ENCODE peak calls at places on chromosomes 1 and 21, in eight cellular contexts. One of them, this sample, is unnamed.

GRCh38 chr1:91092503-91092902 is 70.7 kb upstream of the ZNF644 start:
- DNase-seq in neuronal stem cell: peak
- DNase-seq in NB4: no peak
- DNase-seq in T-cell: no peak
- DNase-seq in CD8-positive, alpha-beta memory T cell: no peak
- DNase-seq in stimulated activated naive CD8-positive, alpha-beta T cell treated with anti-CD3 and anti-CD28 coated beads, Interleukin-15, Interleukin-2, amounts not matched to agents 100 U/mL and 50 U/mL, for 24 hours: no peak
- DNase-seq in activated T-cell treated with anti-CD3 and anti-CD28 coated beads for 1 hour: no peak
- DNase-seq in activated CD4-positive, alpha-beta T cell treated with anti-CD3 and anti-CD28 coated beads, Interleukin-2, amount 50 U/mL, for 1 hour: no peak
- DNase-seq in this sample: no peak

GRCh38 chr1:209674957-209675566 is at the start of gene G0S2:
- DNase-seq in neuronal stem cell: peak
- DNase-seq in NB4: peak
- DNase-seq in T-cell: no peak
- DNase-seq in CD8-positive, alpha-beta memory T cell: no peak
- DNase-seq in stimulated activated naive CD8-positive, alpha-beta T cell treated with anti-CD3 and anti-CD28 coated beads, Interleukin-15, Interleukin-2, amounts not matched to agents 100 U/mL and 50 U/mL, for 24 hours: peak
- DNase-seq in activated T-cell treated with anti-CD3 and anti-CD28 coated beads for 1 hour: no peak
- DNase-seq in activated CD4-positive, alpha-beta T cell treated with anti-CD3 and anti-CD28 coated beads, Interleukin-2, amount 50 U/mL, for 1 hour: peak
- DNase-seq in this sample: no peak

GRCh38 chr21:14545906-14546480 is at the start of gene SAMSN1:
- DNase-seq in neuronal stem cell: no peak
- DNase-seq in NB4: peak
- DNase-seq in T-cell: peak
- DNase-seq in CD8-positive, alpha-beta memory T cell: peak
- DNase-seq in stimulated activated naive CD8-positive, alpha-beta T cell treated with anti-CD3 and anti-CD28 coated beads, Interleukin-15, Interleukin-2, amounts not matched to agents 100 U/mL and 50 U/mL, for 24 hours: peak
- DNase-seq in activated T-cell treated with anti-CD3 and anti-CD28 coated beads for 1 hour: peak
- DNase-seq in activated CD4-positive, alpha-beta T cell treated with anti-CD3 and anti-CD28 coated beads, Interleukin-2, amount 50 U/mL, for 1 hour: peak
- DNase-seq in this sample: peak

GRCh38 chr1:10823000-10823401 is 26.6 kb upstream of the CASZ1 start:
- DNase-seq in neuronal stem cell: no peak
- DNase-seq in NB4: no peak
- DNase-seq in T-cell: no peak
- DNase-seq in CD8-positive, alpha-beta memory T cell: no peak
- DNase-seq in stimulated activated naive CD8-positive, alpha-beta T cell treated with anti-CD3 and anti-CD28 coated beads, Interleukin-15, Interleukin-2, amounts not matched to agents 100 U/mL and 50 U/mL, for 24 hours: no peak
- DNase-seq in activated T-cell treated with anti-CD3 and anti-CD28 coated beads for 1 hour: no peak
- DNase-seq in activated CD4-positive, alpha-beta T cell treated with anti-CD3 and anti-CD28 coated beads, Interleukin-2, amount 50 U/mL, for 1 hour: no peak
- DNase-seq in this sample: no peak

GRCh38 chr1:62539028-62539447 is 58.3 kb upstream of the ANGPTL3 start:
- DNase-seq in neuronal stem cell: no peak
- DNase-seq in NB4: no peak
- DNase-seq in T-cell: no peak
- DNase-seq in CD8-positive, alpha-beta memory T cell: no peak
- DNase-seq in stimulated activated naive CD8-positive, alpha-beta T cell treated with anti-CD3 and anti-CD28 coated beads, Interleukin-15, Interleukin-2, amounts not matched to agents 100 U/mL and 50 U/mL, for 24 hours: no peak
- DNase-seq in activated T-cell treated with anti-CD3 and anti-CD28 coated beads for 1 hour: no peak
- DNase-seq in activated CD4-positive, alpha-beta T cell treated with anti-CD3 and anti-CD28 coated beads, Interleukin-2, amount 50 U/mL, for 1 hour: no peak
- DNase-seq in this sample: no peak

GRCh38 chr1:215507119-215507518 is 60.0 kb upstream of the KCTD3 start:
- DNase-seq in neuronal stem cell: no peak
- DNase-seq in NB4: no peak
- DNase-seq in T-cell: no peak
- DNase-seq in CD8-positive, alpha-beta memory T cell: no peak
- DNase-seq in stimulated activated naive CD8-positive, alpha-beta T cell treated with anti-CD3 and anti-CD28 coated beads, Interleukin-15, Interleukin-2, amounts not matched to agents 100 U/mL and 50 U/mL, for 24 hours: no peak
- DNase-seq in activated T-cell treated with anti-CD3 and anti-CD28 coated beads for 1 hour: no peak
- DNase-seq in activated CD4-positive, alpha-beta T cell treated with anti-CD3 and anti-CD28 coated beads, Interleukin-2, amount 50 U/mL, for 1 hour: no peak
- DNase-seq in this sample: no peak

GRCh38 chr1:153386500-153386901 is 4.4 kb downstream of the S100A8 start:
- DNase-seq in neuronal stem cell: no peak
- DNase-seq in NB4: peak
- DNase-seq in T-cell: no peak
- DNase-seq in CD8-positive, alpha-beta memory T cell: no peak
- DNase-seq in stimulated activated naive CD8-positive, alpha-beta T cell treated with anti-CD3 and anti-CD28 coated beads, Interleukin-15, Interleukin-2, amounts not matched to agents 100 U/mL and 50 U/mL, for 24 hours: no peak
- DNase-seq in activated T-cell treated with anti-CD3 and anti-CD28 coated beads for 1 hour: no peak
- DNase-seq in activated CD4-positive, alpha-beta T cell treated with anti-CD3 and anti-CD28 coated beads, Interleukin-2, amount 50 U/mL, for 1 hour: no peak
- DNase-seq in this sample: peak

GRCh38 chr21:25283720-25284119 is 323.6 kb downstream of the MRPL39 start:
- DNase-seq in neuronal stem cell: peak
- DNase-seq in NB4: peak
- DNase-seq in T-cell: no peak
- DNase-seq in CD8-positive, alpha-beta memory T cell: no peak
- DNase-seq in stimulated activated naive CD8-positive, alpha-beta T cell treated with anti-CD3 and anti-CD28 coated beads, Interleukin-15, Interleukin-2, amounts not matched to agents 100 U/mL and 50 U/mL, for 24 hours: no peak
- DNase-seq in activated T-cell treated with anti-CD3 and anti-CD28 coated beads for 1 hour: no peak
- DNase-seq in activated CD4-positive, alpha-beta T cell treated with anti-CD3 and anti-CD28 coated beads, Interleukin-2, amount 50 U/mL, for 1 hour: no peak
- DNase-seq in this sample: no peak

GRCh38 chr1:5564578-5565257 is 427.5 kb downstream of the NPHP4 start:
- DNase-seq in neuronal stem cell: no peak
- DNase-seq in NB4: no peak
- DNase-seq in T-cell: no peak
- DNase-seq in CD8-positive, alpha-beta memory T cell: no peak
- DNase-seq in stimulated activated naive CD8-positive, alpha-beta T cell treated with anti-CD3 and anti-CD28 coated beads, Interleukin-15, Interleukin-2, amounts not matched to agents 100 U/mL and 50 U/mL, for 24 hours: no peak
- DNase-seq in activated T-cell treated with anti-CD3 and anti-CD28 coated beads for 1 hour: no peak
- DNase-seq in activated CD4-positive, alpha-beta T cell treated with anti-CD3 and anti-CD28 coated beads, Interleukin-2, amount 50 U/mL, for 1 hour: no peak
- DNase-seq in this sample: no peak

GRCh38 chr1:92792340-92792782 is 7.5 kb upstream of the EVI5 start:
- DNase-seq in neuronal stem cell: peak
- DNase-seq in NB4: no peak
- DNase-seq in T-cell: no peak
- DNase-seq in CD8-positive, alpha-beta memory T cell: no peak
- DNase-seq in stimulated activated naive CD8-positive, alpha-beta T cell treated with anti-CD3 and anti-CD28 coated beads, Interleukin-15, Interleukin-2, amounts not matched to agents 100 U/mL and 50 U/mL, for 24 hours: no peak
- DNase-seq in activated T-cell treated with anti-CD3 and anti-CD28 coated beads for 1 hour: no peak
- DNase-seq in activated CD4-positive, alpha-beta T cell treated with anti-CD3 and anti-CD28 coated beads, Interleukin-2, amount 50 U/mL, for 1 hour: no peak
- DNase-seq in this sample: no peak

GRCh38 chr1:57874426-57874825 is 450.6 kb upstream of the DAB1 start:
- DNase-seq in neuronal stem cell: no peak
- DNase-seq in NB4: no peak
- DNase-seq in T-cell: no peak
- DNase-seq in CD8-positive, alpha-beta memory T cell: no peak
- DNase-seq in stimulated activated naive CD8-positive, alpha-beta T cell treated with anti-CD3 and anti-CD28 coated beads, Interleukin-15, Interleukin-2, amounts not matched to agents 100 U/mL and 50 U/mL, for 24 hours: no peak
- DNase-seq in activated T-cell treated with anti-CD3 and anti-CD28 coated beads for 1 hour: no peak
- DNase-seq in activated CD4-positive, alpha-beta T cell treated with anti-CD3 and anti-CD28 coated beads, Interleukin-2, amount 50 U/mL, for 1 hour: no peak
- DNase-seq in this sample: no peak

GRCh38 chr1:16033101-16033632 is 10.4 kb upstream of the CLCNKB start:
- DNase-seq in neuronal stem cell: no peak
- DNase-seq in NB4: no peak
- DNase-seq in T-cell: no peak
- DNase-seq in CD8-positive, alpha-beta memory T cell: no peak
- DNase-seq in stimulated activated naive CD8-positive, alpha-beta T cell treated with anti-CD3 and anti-CD28 coated beads, Interleukin-15, Interleukin-2, amounts not matched to agents 100 U/mL and 50 U/mL, for 24 hours: no peak
- DNase-seq in activated T-cell treated with anti-CD3 and anti-CD28 coated beads for 1 hour: no peak
- DNase-seq in activated CD4-positive, alpha-beta T cell treated with anti-CD3 and anti-CD28 coated beads, Interleukin-2, amount 50 U/mL, for 1 hour: no peak
- DNase-seq in this sample: no peak

GRCh38 chr1:222798111-222798510 is 16.7 kb upstream of the DISP1 start:
- DNase-seq in neuronal stem cell: no peak
- DNase-seq in NB4: no peak
- DNase-seq in T-cell: no peak
- DNase-seq in CD8-positive, alpha-beta memory T cell: no peak
- DNase-seq in stimulated activated naive CD8-positive, alpha-beta T cell treated with anti-CD3 and anti-CD28 coated beads, Interleukin-15, Interleukin-2, amounts not matched to agents 100 U/mL and 50 U/mL, for 24 hours: no peak
- DNase-seq in activated T-cell treated with anti-CD3 and anti-CD28 coated beads for 1 hour: no peak
- DNase-seq in activated CD4-positive, alpha-beta T cell treated with anti-CD3 and anti-CD28 coated beads, Interleukin-2, amount 50 U/mL, for 1 hour: no peak
- DNase-seq in this sample: no peak

GRCh38 chr21:43193651-43194302 is 25.0 kb downstream of the CRYAA start:
- DNase-seq in neuronal stem cell: no peak
- DNase-seq in NB4: peak
- DNase-seq in T-cell: no peak
- DNase-seq in CD8-positive, alpha-beta memory T cell: no peak
- DNase-seq in stimulated activated naive CD8-positive, alpha-beta T cell treated with anti-CD3 and anti-CD28 coated beads, Interleukin-15, Interleukin-2, amounts not matched to agents 100 U/mL and 50 U/mL, for 24 hours: no peak
- DNase-seq in activated T-cell treated with anti-CD3 and anti-CD28 coated beads for 1 hour: no peak
- DNase-seq in activated CD4-positive, alpha-beta T cell treated with anti-CD3 and anti-CD28 coated beads, Interleukin-2, amount 50 U/mL, for 1 hour: no peak
- DNase-seq in this sample: no peak

GRCh38 chr21:31903896-31904295 is 31.1 kb downstream of the HUNK start:
- DNase-seq in neuronal stem cell: no peak
- DNase-seq in NB4: no peak
- DNase-seq in T-cell: no peak
- DNase-seq in CD8-positive, alpha-beta memory T cell: no peak
- DNase-seq in stimulated activated naive CD8-positive, alpha-beta T cell treated with anti-CD3 and anti-CD28 coated beads, Interleukin-15, Interleukin-2, amounts not matched to agents 100 U/mL and 50 U/mL, for 24 hours: no peak
- DNase-seq in activated T-cell treated with anti-CD3 and anti-CD28 coated beads for 1 hour: no peak
- DNase-seq in activated CD4-positive, alpha-beta T cell treated with anti-CD3 and anti-CD28 coated beads, Interleukin-2, amount 50 U/mL, for 1 hour: no peak
- DNase-seq in this sample: no peak

GRCh38 chr1:185406006-185406974 is 89.2 kb upstream of the IVNS1ABP start:
- DNase-seq in neuronal stem cell: no peak
- DNase-seq in NB4: no peak
- DNase-seq in T-cell: no peak
- DNase-seq in CD8-positive, alpha-beta memory T cell: no peak
- DNase-seq in stimulated activated naive CD8-positive, alpha-beta T cell treated with anti-CD3 and anti-CD28 coated beads, Interleukin-15, Interleukin-2, amounts not matched to agents 100 U/mL and 50 U/mL, for 24 hours: no peak
- DNase-seq in activated T-cell treated with anti-CD3 and anti-CD28 coated beads for 1 hour: no peak
- DNase-seq in activated CD4-positive, alpha-beta T cell treated with anti-CD3 and anti-CD28 coated beads, Interleukin-2, amount 50 U/mL, for 1 hour: no peak
- DNase-seq in this sample: no peak

GRCh38 chr1:15328785-15329480 is 80.8 kb upstream of the EFHD2 start:
- DNase-seq in neuronal stem cell: no peak
- DNase-seq in NB4: no peak
- DNase-seq in T-cell: no peak
- DNase-seq in CD8-positive, alpha-beta memory T cell: no peak
- DNase-seq in stimulated activated naive CD8-positive, alpha-beta T cell treated with anti-CD3 and anti-CD28 coated beads, Interleukin-15, Interleukin-2, amounts not matched to agents 100 U/mL and 50 U/mL, for 24 hours: no peak
- DNase-seq in activated T-cell treated with anti-CD3 and anti-CD28 coated beads for 1 hour: no peak
- DNase-seq in activated CD4-positive, alpha-beta T cell treated with anti-CD3 and anti-CD28 coated beads, Interleukin-2, amount 50 U/mL, for 1 hour: no peak
- DNase-seq in this sample: peak

GRCh38 chr1:60563777-60564176 is 490.2 kb upstream of the C1orf87 start:
- DNase-seq in neuronal stem cell: no peak
- DNase-seq in NB4: no peak
- DNase-seq in T-cell: no peak
- DNase-seq in CD8-positive, alpha-beta memory T cell: no peak
- DNase-seq in stimulated activated naive CD8-positive, alpha-beta T cell treated with anti-CD3 and anti-CD28 coated beads, Interleukin-15, Interleukin-2, amounts not matched to agents 100 U/mL and 50 U/mL, for 24 hours: no peak
- DNase-seq in activated T-cell treated with anti-CD3 and anti-CD28 coated beads for 1 hour: no peak
- DNase-seq in activated CD4-positive, alpha-beta T cell treated with anti-CD3 and anti-CD28 coated beads, Interleukin-2, amount 50 U/mL, for 1 hour: no peak
- DNase-seq in this sample: no peak

GRCh38 chr1:41492341-41492848 is 7.9 kb upstream of the EDN2 start:
- DNase-seq in neuronal stem cell: no peak
- DNase-seq in NB4: peak
- DNase-seq in T-cell: no peak
- DNase-seq in CD8-positive, alpha-beta memory T cell: no peak
- DNase-seq in stimulated activated naive CD8-positive, alpha-beta T cell treated with anti-CD3 and anti-CD28 coated beads, Interleukin-15, Interleukin-2, amounts not matched to agents 100 U/mL and 50 U/mL, for 24 hours: peak
- DNase-seq in activated T-cell treated with anti-CD3 and anti-CD28 coated beads for 1 hour: peak
- DNase-seq in activated CD4-positive, alpha-beta T cell treated with anti-CD3 and anti-CD28 coated beads, Interleukin-2, amount 50 U/mL, for 1 hour: peak
- DNase-seq in this sample: peak

GRCh38 chr21:39078322-39079065 is 104.8 kb downstream of the PSMG1 start:
- DNase-seq in neuronal stem cell: no peak
- DNase-seq in NB4: no peak
- DNase-seq in T-cell: no peak
- DNase-seq in CD8-positive, alpha-beta memory T cell: no peak
- DNase-seq in stimulated activated naive CD8-positive, alpha-beta T cell treated with anti-CD3 and anti-CD28 coated beads, Interleukin-15, Interleukin-2, amounts not matched to agents 100 U/mL and 50 U/mL, for 24 hours: no peak
- DNase-seq in activated T-cell treated with anti-CD3 and anti-CD28 coated beads for 1 hour: no peak
- DNase-seq in activated CD4-positive, alpha-beta T cell treated with anti-CD3 and anti-CD28 coated beads, Interleukin-2, amount 50 U/mL, for 1 hour: no peak
- DNase-seq in this sample: no peak

GRCh38 chr1:179805291-179806195 is 62.5 kb downstream of the FAM163A start:
- DNase-seq in neuronal stem cell: no peak
- DNase-seq in NB4: peak
- DNase-seq in T-cell: no peak
- DNase-seq in CD8-positive, alpha-beta memory T cell: no peak
- DNase-seq in stimulated activated naive CD8-positive, alpha-beta T cell treated with anti-CD3 and anti-CD28 coated beads, Interleukin-15, Interleukin-2, amounts not matched to agents 100 U/mL and 50 U/mL, for 24 hours: no peak
- DNase-seq in activated T-cell treated with anti-CD3 and anti-CD28 coated beads for 1 hour: no peak
- DNase-seq in activated CD4-positive, alpha-beta T cell treated with anti-CD3 and anti-CD28 coated beads, Interleukin-2, amount 50 U/mL, for 1 hour: no peak
- DNase-seq in this sample: no peak

GRCh38 chr1:3978928-3979325 is 78.9 kb upstream of the C1orf174 start:
- DNase-seq in neuronal stem cell: no peak
- DNase-seq in NB4: no peak
- DNase-seq in T-cell: no peak
- DNase-seq in CD8-positive, alpha-beta memory T cell: no peak
- DNase-seq in stimulated activated naive CD8-positive, alpha-beta T cell treated with anti-CD3 and anti-CD28 coated beads, Interleukin-15, Interleukin-2, amounts not matched to agents 100 U/mL and 50 U/mL, for 24 hours: no peak
- DNase-seq in activated T-cell treated with anti-CD3 and anti-CD28 coated beads for 1 hour: no peak
- DNase-seq in activated CD4-positive, alpha-beta T cell treated with anti-CD3 and anti-CD28 coated beads, Interleukin-2, amount 50 U/mL, for 1 hour: no peak
- DNase-seq in this sample: no peak

GRCh38 chr1:153566414-153567371 is 1.0 kb upstream of the S100A2 start:
- DNase-seq in neuronal stem cell: peak
- DNase-seq in NB4: peak
- DNase-seq in T-cell: peak
- DNase-seq in CD8-positive, alpha-beta memory T cell: peak
- DNase-seq in stimulated activated naive CD8-positive, alpha-beta T cell treated with anti-CD3 and anti-CD28 coated beads, Interleukin-15, Interleukin-2, amounts not matched to agents 100 U/mL and 50 U/mL, for 24 hours: peak
- DNase-seq in activated T-cell treated with anti-CD3 and anti-CD28 coated beads for 1 hour: peak
- DNase-seq in activated CD4-positive, alpha-beta T cell treated with anti-CD3 and anti-CD28 coated beads, Interleukin-2, amount 50 U/mL, for 1 hour: peak
- DNase-seq in this sample: peak

GRCh38 chr1:43481481-43481880 is 27.8 kb upstream of the HYI start:
- DNase-seq in neuronal stem cell: no peak
- DNase-seq in NB4: no peak
- DNase-seq in T-cell: no peak
- DNase-seq in CD8-positive, alpha-beta memory T cell: no peak
- DNase-seq in stimulated activated naive CD8-positive, alpha-beta T cell treated with anti-CD3 and anti-CD28 coated beads, Interleukin-15, Interleukin-2, amounts not matched to agents 100 U/mL and 50 U/mL, for 24 hours: no peak
- DNase-seq in activated T-cell treated with anti-CD3 and anti-CD28 coated beads for 1 hour: no peak
- DNase-seq in activated CD4-positive, alpha-beta T cell treated with anti-CD3 and anti-CD28 coated beads, Interleukin-2, amount 50 U/mL, for 1 hour: no peak
- DNase-seq in this sample: no peak

GRCh38 chr1:169018751-169019150 is 87.7 kb upstream of the ATP1B1 start:
- DNase-seq in neuronal stem cell: no peak
- DNase-seq in NB4: no peak
- DNase-seq in T-cell: no peak
- DNase-seq in CD8-positive, alpha-beta memory T cell: no peak
- DNase-seq in stimulated activated naive CD8-positive, alpha-beta T cell treated with anti-CD3 and anti-CD28 coated beads, Interleukin-15, Interleukin-2, amounts not matched to agents 100 U/mL and 50 U/mL, for 24 hours: no peak
- DNase-seq in activated T-cell treated with anti-CD3 and anti-CD28 coated beads for 1 hour: no peak
- DNase-seq in activated CD4-positive, alpha-beta T cell treated with anti-CD3 and anti-CD28 coated beads, Interleukin-2, amount 50 U/mL, for 1 hour: no peak
- DNase-seq in this sample: no peak

GRCh38 chr1:186491351-186491750 is 30.4 kb upstream of the PDC start:
- DNase-seq in neuronal stem cell: no peak
- DNase-seq in NB4: no peak
- DNase-seq in T-cell: no peak
- DNase-seq in CD8-positive, alpha-beta memory T cell: no peak
- DNase-seq in stimulated activated naive CD8-positive, alpha-beta T cell treated with anti-CD3 and anti-CD28 coated beads, Interleukin-15, Interleukin-2, amounts not matched to agents 100 U/mL and 50 U/mL, for 24 hours: no peak
- DNase-seq in activated T-cell treated with anti-CD3 and anti-CD28 coated beads for 1 hour: no peak
- DNase-seq in activated CD4-positive, alpha-beta T cell treated with anti-CD3 and anti-CD28 coated beads, Interleukin-2, amount 50 U/mL, for 1 hour: no peak
- DNase-seq in this sample: no peak

GRCh38 chr1:63817152-63817667 is 43.4 kb downstream of the ROR1 start:
- DNase-seq in neuronal stem cell: no peak
- DNase-seq in NB4: no peak
- DNase-seq in T-cell: no peak
- DNase-seq in CD8-positive, alpha-beta memory T cell: no peak
- DNase-seq in stimulated activated naive CD8-positive, alpha-beta T cell treated with anti-CD3 and anti-CD28 coated beads, Interleukin-15, Interleukin-2, amounts not matched to agents 100 U/mL and 50 U/mL, for 24 hours: no peak
- DNase-seq in activated T-cell treated with anti-CD3 and anti-CD28 coated beads for 1 hour: no peak
- DNase-seq in activated CD4-positive, alpha-beta T cell treated with anti-CD3 and anti-CD28 coated beads, Interleukin-2, amount 50 U/mL, for 1 hour: no peak
- DNase-seq in this sample: no peak

GRCh38 chr1:64295566-64295965 is 92.1 kb downstream of the UBE2U start:
- DNase-seq in neuronal stem cell: no peak
- DNase-seq in NB4: no peak
- DNase-seq in T-cell: no peak
- DNase-seq in CD8-positive, alpha-beta memory T cell: no peak
- DNase-seq in stimulated activated naive CD8-positive, alpha-beta T cell treated with anti-CD3 and anti-CD28 coated beads, Interleukin-15, Interleukin-2, amounts not matched to agents 100 U/mL and 50 U/mL, for 24 hours: no peak
- DNase-seq in activated T-cell treated with anti-CD3 and anti-CD28 coated beads for 1 hour: no peak
- DNase-seq in activated CD4-positive, alpha-beta T cell treated with anti-CD3 and anti-CD28 coated beads, Interleukin-2, amount 50 U/mL, for 1 hour: no peak
- DNase-seq in this sample: no peak

GRCh38 chr1:66492424-66492823 is 41.5 kb upstream of the SGIP1 start:
- DNase-seq in neuronal stem cell: no peak
- DNase-seq in NB4: no peak
- DNase-seq in T-cell: no peak
- DNase-seq in CD8-positive, alpha-beta memory T cell: no peak
- DNase-seq in stimulated activated naive CD8-positive, alpha-beta T cell treated with anti-CD3 and anti-CD28 coated beads, Interleukin-15, Interleukin-2, amounts not matched to agents 100 U/mL and 50 U/mL, for 24 hours: no peak
- DNase-seq in activated T-cell treated with anti-CD3 and anti-CD28 coated beads for 1 hour: no peak
- DNase-seq in activated CD4-positive, alpha-beta T cell treated with anti-CD3 and anti-CD28 coated beads, Interleukin-2, amount 50 U/mL, for 1 hour: no peak
- DNase-seq in this sample: no peak

GRCh38 chr21:45365608-45366241 is 39.2 kb upstream of the COL18A1 start:
- DNase-seq in neuronal stem cell: no peak
- DNase-seq in NB4: no peak
- DNase-seq in T-cell: no peak
- DNase-seq in CD8-positive, alpha-beta memory T cell: no peak
- DNase-seq in stimulated activated naive CD8-positive, alpha-beta T cell treated with anti-CD3 and anti-CD28 coated beads, Interleukin-15, Interleukin-2, amounts not matched to agents 100 U/mL and 50 U/mL, for 24 hours: no peak
- DNase-seq in activated T-cell treated with anti-CD3 and anti-CD28 coated beads for 1 hour: no peak
- DNase-seq in activated CD4-positive, alpha-beta T cell treated with anti-CD3 and anti-CD28 coated beads, Interleukin-2, amount 50 U/mL, for 1 hour: no peak
- DNase-seq in this sample: no peak

GRCh38 chr1:89923517-89923916 is 71.4 kb upstream of the ZNF326 start:
- DNase-seq in neuronal stem cell: no peak
- DNase-seq in NB4: no peak
- DNase-seq in T-cell: no peak
- DNase-seq in CD8-positive, alpha-beta memory T cell: no peak
- DNase-seq in stimulated activated naive CD8-positive, alpha-beta T cell treated with anti-CD3 and anti-CD28 coated beads, Interleukin-15, Interleukin-2, amounts not matched to agents 100 U/mL and 50 U/mL, for 24 hours: no peak
- DNase-seq in activated T-cell treated with anti-CD3 and anti-CD28 coated beads for 1 hour: no peak
- DNase-seq in activated CD4-positive, alpha-beta T cell treated with anti-CD3 and anti-CD28 coated beads, Interleukin-2, amount 50 U/mL, for 1 hour: no peak
- DNase-seq in this sample: no peak

GRCh38 chr1:208178091-208178529 is 66.1 kb downstream of the PLXNA2 start:
- DNase-seq in neuronal stem cell: no peak
- DNase-seq in NB4: no peak
- DNase-seq in T-cell: no peak
- DNase-seq in CD8-positive, alpha-beta memory T cell: no peak
- DNase-seq in stimulated activated naive CD8-positive, alpha-beta T cell treated with anti-CD3 and anti-CD28 coated beads, Interleukin-15, Interleukin-2, amounts not matched to agents 100 U/mL and 50 U/mL, for 24 hours: no peak
- DNase-seq in activated T-cell treated with anti-CD3 and anti-CD28 coated beads for 1 hour: no peak
- DNase-seq in activated CD4-positive, alpha-beta T cell treated with anti-CD3 and anti-CD28 coated beads, Interleukin-2, amount 50 U/mL, for 1 hour: no peak
- DNase-seq in this sample: no peak

GRCh38 chr21:16533692-16534407 is 804.1 kb downstream of the USP25 start:
- DNase-seq in neuronal stem cell: no peak
- DNase-seq in NB4: no peak
- DNase-seq in T-cell: no peak
- DNase-seq in CD8-positive, alpha-beta memory T cell: no peak
- DNase-seq in stimulated activated naive CD8-positive, alpha-beta T cell treated with anti-CD3 and anti-CD28 coated beads, Interleukin-15, Interleukin-2, amounts not matched to agents 100 U/mL and 50 U/mL, for 24 hours: no peak
- DNase-seq in activated T-cell treated with anti-CD3 and anti-CD28 coated beads for 1 hour: no peak
- DNase-seq in activated CD4-positive, alpha-beta T cell treated with anti-CD3 and anti-CD28 coated beads, Interleukin-2, amount 50 U/mL, for 1 hour: no peak
- DNase-seq in this sample: no peak

GRCh38 chr1:113870778-113871177 is 734 bp downstream of the PTPN22 start:
- DNase-seq in neuronal stem cell: no peak
- DNase-seq in NB4: no peak
- DNase-seq in T-cell: no peak
- DNase-seq in CD8-positive, alpha-beta memory T cell: no peak
- DNase-seq in stimulated activated naive CD8-positive, alpha-beta T cell treated with anti-CD3 and anti-CD28 coated beads, Interleukin-15, Interleukin-2, amounts not matched to agents 100 U/mL and 50 U/mL, for 24 hours: peak
- DNase-seq in activated T-cell treated with anti-CD3 and anti-CD28 coated beads for 1 hour: no peak
- DNase-seq in activated CD4-positive, alpha-beta T cell treated with anti-CD3 and anti-CD28 coated beads, Interleukin-2, amount 50 U/mL, for 1 hour: no peak
- DNase-seq in this sample: no peak

This sample was measured in GDM1.